ENCODE peak calls at places on chromosomes 7 and 10, in six cellular contexts. H is activated T-cell treated with anti-CD3 and anti-CD28 coated beads, Interleukin-2, amount 50 U/mL, for 4 hours; Z is activated CD8-positive, alpha-beta memory T cell treated with anti-CD3 and anti-CD28 coated beads for 24 hours; A is stromal cell of bone marrow; R is Kasumi-1; V is AG08395. K is an unnamed sample.

GRCh38 chr7:12788591-12788990 is 101.2 kb downstream of the ARL4A start:
- DNase-seq in V (no peak), Z (no peak), A (no peak), H (no peak), R (no peak), K (no peak)

GRCh38 chr10:101085846-101086245 is 24.1 kb downstream of the KAZALD1 start:
- DNase-seq in R (no peak), Z (no peak), V (no peak), A (no peak), H (no peak), K (no peak)

GRCh38 chr10:108496131-108496530 is 1331.6 kb upstream of the SORCS1 start:
- DNase-seq in Z (no peak), A (no peak), H (no peak), V (peak; percentile 35), R (no peak), K (no peak)

GRCh38 chr10:22992075-22992474 is 64.2 kb downstream of the ARMC3 start:
- DNase-seq in Z (no peak), H (peak; percentile 21), R (no peak), V (no peak), A (no peak), K (no peak)

GRCh38 chr7:1961776-1962276 is 270.9 kb downstream of the MAD1L1 start:
- DNase-seq in H (no peak), Z (peak; percentile 75), R (no peak), A (peak; percentile 85), V (peak; percentile 13), K (peak; percentile 60)

GRCh38 chr7:98202367-98203195 is 8.7 kb upstream of the BHLHA15 start:
- DNase-seq in R (peak; percentile 75), H (peak; percentile 45), V (no peak), Z (peak; percentile 84), A (no peak), K (no peak)

GRCh38 chr7:5360971-5361370 is 62.7 kb downstream of the TNRC18 start:
- DNase-seq in R (no peak), V (no peak), A (no peak), Z (no peak), H (no peak), K (no peak)

GRCh38 chr10:100146398-100146797 is 39.4 kb downstream of the ERLIN1 start:
- DNase-seq in R (no peak), V (no peak), H (no peak), Z (no peak), A (no peak), K (no peak)

GRCh38 chr10:4250497-4250887 is 465.5 kb upstream of the KLF6 start:
- DNase-seq in R (no peak), Z (no peak), A (no peak), H (no peak), V (no peak), K (no peak)

GRCh38 chr10:34956756-34957155 is 133.4 kb downstream of the CUL2 start:
- DNase-seq in H (no peak), A (no peak), R (no peak), Z (no peak), V (no peak), K (no peak)

GRCh38 chr10:11270135-11270857 is 252.6 kb downstream of the CELF2 start:
- DNase-seq in R (peak; percentile 70), A (peak; percentile 31), H (peak; percentile 72), Z (peak; percentile 89), V (peak; percentile 35), K (no peak)

GRCh38 chr7:155820246-155820645 is 8.0 kb upstream of the SHH start:
- DNase-seq in R (no peak), H (no peak), V (no peak), Z (no peak), A (no peak), K (no peak)

GRCh38 chr10:124526621-124527267 is 65.1 kb downstream of the LHPP start:
- DNase-seq in A (no peak), Z (no peak), V (no peak), R (no peak), H (no peak), K (no peak)

GRCh38 chr10:17059197-17059688 is 70.4 kb downstream of the CUBN start:
- DNase-seq in V (peak; percentile 67), Z (no peak), R (no peak), H (no peak), A (peak; percentile 80), K (peak; percentile 79)

GRCh38 chr7:4267326-4268039 is 414.6 kb upstream of the FOXK1 start:
- DNase-seq in V (no peak), Z (peak; percentile 21), H (no peak), R (no peak), A (no peak), K (no peak)

GRCh38 chr10:114806572-114807391 is 14.8 kb upstream of the FHIP2A start:
- DNase-seq in A (no peak), R (no peak), V (peak; percentile 18), Z (no peak), H (no peak), K (no peak)

GRCh38 chr7:12403287-12404181 is at the start of gene VWDE:
- DNase-seq in V (no peak), Z (peak; percentile 67), A (no peak), H (peak; percentile 24), R (peak; percentile 49), K (no peak)

GRCh38 chr7:107045195-107045960 is 873 bp downstream of the PRKAR2B start:
- DNase-seq in H (no peak), R (no peak), V (no peak), A (no peak), Z (no peak), K (no peak)

GRCh38 chr10:93992400-93993030 is 1.2 kb upstream of the PLCE1 start:
- DNase-seq in A (no peak), V (no peak), R (no peak), Z (no peak), H (no peak), K (no peak)

GRCh38 chr7:92297736-92298135 is 52.0 kb downstream of the ANKIB1 start:
- DNase-seq in V (no peak), Z (no peak), R (no peak), H (no peak), A (no peak), K (no peak)

GRCh38 chr7:42161723-42162122 is 75.3 kb downstream of the GLI3 start:
- DNase-seq in V (peak; percentile 54), A (no peak), R (no peak), Z (no peak), H (no peak), K (no peak)

K was measured in GM04504.